ENCODE peak calls at places on chromosomes 12 and 14, in seven cellular contexts. G is H9, Z is neuronal stem cell, E is mesenchymal stem cell, K is trophoblast cell, J is mesendoderm, W is H1. T is an unnamed sample.

GRCh38 chr12:89016970-89017778 is 335.1 kb downstream of the DUSP6 start:
- DNase-seq in E (peak; percentile 71), J (peak; percentile 73), Z (peak; percentile 62), G (peak; percentile 38), K (peak; percentile 34), W (no peak), T (peak; percentile 76)

GRCh38 chr14:31842905-31843304 is 234.2 kb upstream of the ARHGAP5 start:
- DNase-seq in K (no peak), W (no peak), J (no peak), Z (no peak), E (peak; percentile 9), G (no peak), T (no peak)

GRCh38 chr14:31895206-31895605 is 181.9 kb upstream of the ARHGAP5 start:
- DNase-seq in Z (no peak), G (no peak), J (no peak), K (peak; percentile 38), W (no peak), E (peak; percentile 76), T (peak; percentile 89)

GRCh38 chr14:65792208-65792905 is 379.8 kb downstream of the FUT8 start:
- DNase-seq in G (no peak), K (peak; percentile 87), J (peak; percentile 98), Z (no peak), W (no peak), E (no peak), T (peak; percentile 37)

GRCh38 chr12:119822046-119822445 is 55.1 kb downstream of the CIT start:
- DNase-seq in Z (no peak), E (no peak), G (no peak), J (no peak), K (no peak), W (no peak), T (no peak)

GRCh38 chr12:123050331-123050809 is 69.9 kb downstream of the ARL6IP4 start:
- DNase-seq in K (no peak), G (no peak), E (peak; percentile 88), W (no peak), J (no peak), Z (no peak), T (peak; percentile 75)

GRCh38 chr12:57173683-57174082 is 26.3 kb upstream of the LRP1-AS start:
- DNase-seq in G (no peak), K (no peak), Z (no peak), J (no peak), E (no peak), W (no peak), T (no peak)

GRCh38 chr12:126811401-126811800 is 1455.6 kb upstream of the TMEM132C start:
- DNase-seq in Z (no peak), K (no peak), J (peak; percentile 8), E (no peak), W (no peak), G (no peak), T (no peak)

GRCh38 chr12:101045486-101046474 is 164.3 kb downstream of the SLC5A8 start:
- DNase-seq in W (no peak), J (no peak), K (no peak), G (no peak), Z (no peak), E (no peak), T (peak; percentile 58)

GRCh38 chr12:23909559-23909958 is 39.9 kb downstream of the SOX5 start:
- DNase-seq in E (no peak), G (no peak), K (no peak), W (no peak), J (no peak), Z (no peak), T (no peak)

GRCh38 chr12:1532367-1532752 is 62.0 kb downstream of the FBXL14 start:
- DNase-seq in W (no peak), E (no peak), J (no peak), G (peak; percentile 20), Z (no peak), K (no peak), T (no peak)

GRCh38 chr12:19125325-19125724 is 4.2 kb upstream of the PLEKHA5 start:
- DNase-seq in E (no peak), W (no peak), Z (no peak), G (no peak), J (no peak), K (no peak), T (peak; percentile 47)

GRCh38 chr14:23052182-23052623 is 5.1 kb downstream of the CDH24 start:
- DNase-seq in J (peak; percentile 55), K (no peak), W (no peak), G (peak; percentile 73), E (no peak), Z (no peak), T (no peak)

GRCh38 chr14:90495357-90496276 is 98.8 kb downstream of the CALM1 start:
- DNase-seq in Z (peak; percentile 88), W (no peak), J (peak; percentile 90), G (peak; percentile 84), K (peak; percentile 17), E (peak; percentile 75), T (peak; percentile 75)

GRCh38 chr12:119676022-119676421 is 8.1 kb downstream of the PRKAB1 start:
- DNase-seq in W (no peak), Z (no peak), J (no peak), E (no peak), K (no peak), G (no peak), T (no peak)

GRCh38 chr12:92574046-92574783 is 128.6 kb upstream of the PLEKHG7 start:
- DNase-seq in W (no peak), J (peak; percentile 77), E (peak; percentile 30), K (peak; percentile 25), G (peak; percentile 71), Z (no peak), T (peak; percentile 40)

GRCh38 chr14:64260418-64260817 is 33.8 kb downstream of the ESR2 start:
- DNase-seq in Z (no peak), K (no peak), W (no peak), J (no peak), G (peak; percentile 42), E (no peak), T (no peak)

GRCh38 chr14:64272019-64272418 is 22.2 kb downstream of the ESR2 start:
- DNase-seq in G (no peak), K (no peak), Z (no peak), W (no peak), J (no peak), E (no peak), T (no peak)

GRCh38 chr14:64265222-64265621 is 28.9 kb downstream of the ESR2 start:
- DNase-seq in G (no peak), W (no peak), E (no peak), J (no peak), K (no peak), Z (no peak), T (no peak)

GRCh38 chr14:64266206-64266605 is 28.0 kb downstream of the ESR2 start:
- DNase-seq in J (no peak), Z (no peak), E (peak; percentile 45), G (no peak), K (no peak), W (no peak), T (peak; percentile 77)
- H2BK5ac ChIP-seq in J (no peak overlapping the region), Z (no peak overlapping the region), E (no peak overlapping the region), G (no peak overlapping the region), K (no peak overlapping the region), W (no peak overlapping the region), T (peak overlapping the region; percentile 78)

GRCh38 chr14:75720828-75721227 is 59.8 kb downstream of the TTLL5 start:
- DNase-seq in J (no peak), G (no peak), W (no peak), Z (no peak), K (no peak), E (peak; percentile 32), T (no peak)
- H2BK5ac ChIP-seq in J (no peak overlapping the region), G (no peak overlapping the region), W (no peak overlapping the region), Z (no peak overlapping the region), K (peak overlapping the region; percentile 58), E (no peak overlapping the region), T (no peak overlapping the region)

DNA sequence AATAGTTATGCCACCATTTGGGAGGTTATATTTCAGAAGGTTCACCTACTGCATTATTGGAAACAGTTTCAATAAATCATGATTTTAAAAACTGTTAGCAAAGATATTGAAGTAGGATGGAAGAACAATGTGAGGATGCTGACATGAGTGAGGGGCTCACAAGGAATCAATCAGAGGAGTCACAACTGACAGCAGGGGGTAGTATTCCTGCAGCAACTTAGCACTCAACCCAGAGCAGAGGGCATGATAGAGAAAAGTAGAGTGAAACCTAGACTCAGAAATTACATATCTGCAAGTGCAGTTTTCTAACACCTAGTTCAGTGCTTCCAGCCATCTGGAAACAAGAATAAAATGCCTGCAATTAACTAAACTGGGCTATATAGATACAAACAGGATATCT is 772.5 kb upstream of the USP15 start:
- DNase-seq in Z (no peak), E (no peak), W (no peak), K (no peak), J (peak; percentile 11), G (no peak), T (no peak)
- H2BK5ac ChIP-seq in Z (no peak overlapping the region), E (no peak overlapping the region), W (no peak overlapping the region), K (no peak overlapping the region), J (no peak overlapping the region), G (no peak overlapping the region), T (no peak overlapping the region)

GRCh38 chr14:92532490-92533163 is 19.0 kb downstream of the RIN3 start:
- DNase-seq in K (no peak), G (no peak), W (no peak), Z (no peak), E (no peak), J (no peak), T (no peak)
- H2BK5ac ChIP-seq in K (no peak overlapping the region), G (no peak overlapping the region), W (no peak overlapping the region), Z (no peak overlapping the region), E (no peak overlapping the region), J (no peak overlapping the region), T (no peak overlapping the region)

GRCh38 chr12:52906049-52906645 is 1.3 kb upstream of the KRT8 start:
- DNase-seq in E (no peak), Z (no peak), G (peak; percentile 39), W (no peak), K (no peak), J (no peak), T (no peak)

GRCh38 chr12:52900896-52901714 is 3.8 kb downstream of the KRT8 start:
- DNase-seq in J (no peak), W (no peak), E (no peak), K (no peak), G (no peak), Z (no peak), T (no peak)

GRCh38 chr12:52903855-52904508 is 894 bp downstream of the KRT8 start:
- DNase-seq in W (no peak), E (peak; percentile 75), Z (peak; percentile 56), J (peak; percentile 74), G (peak; percentile 81), K (peak; percentile 58), T (no peak)

GRCh38 chr12:52901715-52902541 is 2.9 kb downstream of the KRT8 start:
- DNase-seq in W (no peak), J (no peak), K (no peak), G (no peak), Z (no peak), E (no peak), T (no peak)

DNA sequence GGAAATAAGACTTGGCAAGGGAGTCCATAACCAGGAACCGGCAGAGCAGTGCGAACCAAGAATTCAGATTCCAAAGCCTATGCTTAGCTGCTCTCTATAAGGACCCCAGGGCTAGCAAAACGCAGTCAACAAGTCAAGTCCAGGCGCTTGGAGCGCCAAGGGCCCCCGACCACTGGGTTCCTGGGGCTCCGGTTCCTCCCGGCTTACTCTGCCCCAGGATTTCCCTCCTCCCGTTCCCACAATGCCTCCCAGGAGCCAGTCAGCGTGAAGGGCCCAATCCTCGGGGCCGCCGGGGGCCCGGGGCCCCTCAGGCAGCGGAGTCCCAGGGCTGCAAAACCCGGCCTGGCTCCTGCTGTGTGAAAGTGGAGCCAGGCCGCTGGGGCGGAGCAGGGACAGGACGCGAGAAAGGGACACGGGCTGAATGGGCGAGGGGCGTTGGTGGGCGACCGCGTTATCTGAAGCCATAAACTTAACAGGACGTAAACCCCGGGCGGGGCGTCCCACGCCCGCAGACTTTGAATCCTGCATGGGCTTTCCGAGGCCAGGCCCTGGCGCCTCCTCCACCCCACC is 1.5 kb downstream of the KRT8 start:
- DNase-seq in W (peak; percentile 61), J (peak; percentile 91), G (peak; percentile 89), K (no peak), Z (peak; percentile 94), E (peak; percentile 91), T (peak; percentile 53)
- H2BK5ac ChIP-seq in W (peak overlapping the region; percentile 75), J (no peak overlapping the region), G (no peak overlapping the region), K (peak overlapping the region; percentile 53), Z (no peak overlapping the region), E (no peak overlapping the region), T (no peak overlapping the region)